ENCODE peak calls at places on chromosomes 3 and 15, in nine cellular contexts. One of them, this sample, is unnamed.
A peak's percentile ranks its signal among the peaks of the same experiment; 100 is the strongest.

GRCh38 chr3:188362405-188362831 is 208.5 kb downstream of the LPP start:
- DNase-seq in A549: peak; percentile 91
- DNase-seq in left ventricle myocardium inferior: no peak
- DNase-seq in cardiac muscle cell: peak; percentile 85
- DNase-seq in adrenal gland: peak; percentile 29
- DNase-seq in astrocyte: peak; percentile 95
- DNase-seq in stomach: no peak
- DNase-seq in IMR-90: peak; percentile 69
- DNase-seq in Peyer's patch: no peak
- DNase-seq in this sample: no peak

GRCh38 chr3:177606891-177607290 is 409.6 kb upstream of the TBL1XR1 start:
- DNase-seq in A549: no peak
- DNase-seq in left ventricle myocardium inferior: no peak
- DNase-seq in cardiac muscle cell: no peak
- DNase-seq in adrenal gland: no peak
- DNase-seq in astrocyte: no peak
- DNase-seq in stomach: no peak
- DNase-seq in IMR-90: no peak
- DNase-seq in Peyer's patch: no peak
- DNase-seq in this sample: peak; percentile 33

GRCh38 chr3:121651684-121652083 is 9.0 kb downstream of the HCLS1 start:
- DNase-seq in A549: peak; percentile 20
- DNase-seq in left ventricle myocardium inferior: no peak
- DNase-seq in cardiac muscle cell: peak; percentile 26
- DNase-seq in adrenal gland: no peak
- DNase-seq in astrocyte: no peak
- DNase-seq in stomach: no peak
- DNase-seq in IMR-90: no peak
- DNase-seq in Peyer's patch: no peak
- DNase-seq in this sample: no peak

GRCh38 chr15:31273258-31273941 is 53.2 kb upstream of the KLF13 start:
- DNase-seq in A549: no peak
- DNase-seq in left ventricle myocardium inferior: no peak
- DNase-seq in cardiac muscle cell: no peak
- DNase-seq in adrenal gland: peak; percentile 7
- DNase-seq in astrocyte: no peak
- DNase-seq in stomach: peak; percentile 23
- DNase-seq in IMR-90: no peak
- DNase-seq in Peyer's patch: peak; percentile 45
- DNase-seq in this sample: no peak

GRCh38 chr15:82536409-82537350 is 3.6 kb downstream of the RPS17 start:
- DNase-seq in A549: no peak
- DNase-seq in left ventricle myocardium inferior: no peak
- DNase-seq in cardiac muscle cell: no peak
- DNase-seq in adrenal gland: no peak
- DNase-seq in astrocyte: no peak
- DNase-seq in stomach: no peak
- DNase-seq in IMR-90: no peak
- DNase-seq in Peyer's patch: no peak
- DNase-seq in this sample: no peak

GRCh38 chr3:30227571-30228301 is 378.7 kb upstream of the TGFBR2 start:
- DNase-seq in A549: peak; percentile 93
- DNase-seq in left ventricle myocardium inferior: no peak
- DNase-seq in cardiac muscle cell: peak; percentile 96
- DNase-seq in adrenal gland: no peak
- DNase-seq in astrocyte: peak; percentile 97
- DNase-seq in stomach: no peak
- DNase-seq in IMR-90: peak; percentile 96
- DNase-seq in Peyer's patch: no peak
- DNase-seq in this sample: no peak

GRCh38 chr3:101219842-101220560 is 100.4 kb downstream of the IMPG2 start:
- DNase-seq in A549: no peak
- DNase-seq in left ventricle myocardium inferior: no peak
- DNase-seq in cardiac muscle cell: no peak
- DNase-seq in adrenal gland: no peak
- DNase-seq in astrocyte: no peak
- DNase-seq in stomach: no peak
- DNase-seq in IMR-90: no peak
- DNase-seq in Peyer's patch: no peak
- DNase-seq in this sample: no peak

GRCh38 chr15:25185156-25185710 is 230.4 kb downstream of the SNRPN start:
- DNase-seq in A549: no peak
- DNase-seq in left ventricle myocardium inferior: peak; percentile 3
- DNase-seq in cardiac muscle cell: no peak
- DNase-seq in adrenal gland: no peak
- DNase-seq in astrocyte: no peak
- DNase-seq in stomach: no peak
- DNase-seq in IMR-90: no peak
- DNase-seq in Peyer's patch: no peak
- DNase-seq in this sample: no peak

GRCh38 chr3:101938262-101938847 is 89.0 kb downstream of the NFKBIZ start:
- DNase-seq in A549: no peak
- DNase-seq in left ventricle myocardium inferior: no peak
- DNase-seq in cardiac muscle cell: no peak
- DNase-seq in adrenal gland: no peak
- DNase-seq in astrocyte: no peak
- DNase-seq in stomach: no peak
- DNase-seq in IMR-90: no peak
- DNase-seq in Peyer's patch: no peak
- DNase-seq in this sample: no peak

GRCh38 chr3:149941186-149941585 is 29.5 kb downstream of the PFN2 start:
- DNase-seq in A549: no peak
- DNase-seq in left ventricle myocardium inferior: no peak
- DNase-seq in cardiac muscle cell: no peak
- DNase-seq in adrenal gland: no peak
- DNase-seq in astrocyte: no peak
- DNase-seq in stomach: no peak
- DNase-seq in IMR-90: peak; percentile 47
- DNase-seq in Peyer's patch: no peak
- DNase-seq in this sample: no peak

DNA sequence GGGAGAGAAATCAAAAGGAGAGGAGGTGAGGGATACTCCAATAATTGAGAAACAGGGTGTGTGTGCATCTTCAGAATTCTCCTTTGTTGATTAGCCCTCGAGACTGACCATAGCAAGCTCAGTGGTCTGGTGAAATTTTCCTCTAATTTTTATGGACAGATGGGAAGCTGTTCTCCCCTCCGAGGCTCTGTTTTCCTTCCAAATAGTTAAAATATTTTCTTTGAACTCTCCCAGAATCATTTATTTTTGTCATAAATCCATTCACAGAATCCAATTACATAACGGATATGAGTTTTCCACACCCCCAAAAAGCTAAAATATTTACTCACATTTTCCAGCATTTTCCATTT is 36.4 kb downstream of the QTRT2 start:
- DNase-seq in A549: no peak
- DNase-seq in left ventricle myocardium inferior: no peak
- DNase-seq in cardiac muscle cell: no peak
- DNase-seq in adrenal gland: no peak
- DNase-seq in astrocyte: no peak
- DNase-seq in stomach: no peak
- DNase-seq in IMR-90: no peak
- DNase-seq in Peyer's patch: no peak
- DNase-seq in this sample: no peak
- H3K4me1 ChIP-seq in A549: no peaks in the 10 kb centered on the region
- H3K4me1 ChIP-seq in left ventricle myocardium inferior: peaks cover 18% of the 10 kb centered on the region
- H3K4me1 ChIP-seq in cardiac muscle cell: peaks cover 4% of the 10 kb centered on the region
- H3K4me1 ChIP-seq in adrenal gland: peaks cover 7% of the 10 kb centered on the region
- H3K4me1 ChIP-seq in astrocyte: peaks cover 6% of the 10 kb centered on the region
- H3K4me1 ChIP-seq in stomach: no peaks in the 10 kb centered on the region
- H3K4me1 ChIP-seq in IMR-90: peaks cover 3% of the 10 kb centered on the region
- H3K4me1 ChIP-seq in Peyer's patch: no peaks in the 10 kb centered on the region
- H3K4me1 ChIP-seq in this sample: no peaks in the 10 kb centered on the region

GRCh38 chr3:170499562-170500156 is 81.0 kb downstream of the CLDN11 start:
- DNase-seq in A549: peak; percentile 61
- DNase-seq in left ventricle myocardium inferior: no peak
- DNase-seq in cardiac muscle cell: peak; percentile 84
- DNase-seq in adrenal gland: peak; percentile 77
- DNase-seq in astrocyte: no peak
- DNase-seq in stomach: peak; percentile 42
- DNase-seq in IMR-90: peak; percentile 57
- DNase-seq in Peyer's patch: peak; percentile 56
- DNase-seq in this sample: peak; percentile 47
- TF ChIP-seq CTCF in A549: peak; percentile 45
- TF ChIP-seq CTCF in left ventricle myocardium inferior: peak; percentile 61
- TF ChIP-seq CTCF in cardiac muscle cell: peak; percentile 87
- TF ChIP-seq CTCF in adrenal gland: peak; percentile 56
- TF ChIP-seq CTCF in astrocyte: peak; percentile 56
- TF ChIP-seq CTCF in stomach: peak; percentile 41
- TF ChIP-seq CTCF in IMR-90: peak; percentile 57
- TF ChIP-seq CTCF in Peyer's patch: peak; percentile 29
- TF ChIP-seq CTCF in this sample: peak; percentile 78

GRCh38 chr3:22249658-22250057 is 498.6 kb upstream of the ZNF385D start:
- DNase-seq in A549: no peak
- DNase-seq in left ventricle myocardium inferior: no peak
- DNase-seq in cardiac muscle cell: no peak
- DNase-seq in adrenal gland: no peak
- DNase-seq in astrocyte: no peak
- DNase-seq in stomach: no peak
- DNase-seq in IMR-90: no peak
- DNase-seq in Peyer's patch: no peak
- DNase-seq in this sample: no peak

GRCh38 chr3:22245817-22246583 is 495.0 kb upstream of the ZNF385D start:
- DNase-seq in A549: no peak
- DNase-seq in left ventricle myocardium inferior: no peak
- DNase-seq in cardiac muscle cell: peak; percentile 1
- DNase-seq in adrenal gland: no peak
- DNase-seq in astrocyte: no peak
- DNase-seq in stomach: no peak
- DNase-seq in IMR-90: no peak
- DNase-seq in Peyer's patch: no peak
- DNase-seq in this sample: no peak

GRCh38 chr3:22241110-22241509 is 490.1 kb upstream of the ZNF385D start:
- DNase-seq in A549: no peak
- DNase-seq in left ventricle myocardium inferior: no peak
- DNase-seq in cardiac muscle cell: no peak
- DNase-seq in adrenal gland: no peak
- DNase-seq in astrocyte: no peak
- DNase-seq in stomach: no peak
- DNase-seq in IMR-90: no peak
- DNase-seq in Peyer's patch: no peak
- DNase-seq in this sample: no peak

GRCh38 chr3:22245122-22245521 is 494.1 kb upstream of the ZNF385D start:
- DNase-seq in A549: peak; percentile 8
- DNase-seq in left ventricle myocardium inferior: peak; percentile 20
- DNase-seq in cardiac muscle cell: peak; percentile 93
- DNase-seq in adrenal gland: no peak
- DNase-seq in astrocyte: peak; percentile 86
- DNase-seq in stomach: no peak
- DNase-seq in IMR-90: peak; percentile 24
- DNase-seq in Peyer's patch: no peak
- DNase-seq in this sample: no peak
- H3K4me3 ChIP-seq in A549: no peak overlapping the region
- H3K4me3 ChIP-seq in left ventricle myocardium inferior: no peak overlapping the region
- H3K4me3 ChIP-seq in cardiac muscle cell: no peak overlapping the region
- H3K4me3 ChIP-seq in adrenal gland: no peak overlapping the region
- H3K4me3 ChIP-seq in astrocyte: no peak overlapping the region
- H3K4me3 ChIP-seq in stomach: no peak overlapping the region
- H3K4me3 ChIP-seq in IMR-90: no peak overlapping the region
- H3K4me3 ChIP-seq in Peyer's patch: no peak overlapping the region
- H3K4me3 ChIP-seq in this sample: no peak overlapping the region

DNA sequence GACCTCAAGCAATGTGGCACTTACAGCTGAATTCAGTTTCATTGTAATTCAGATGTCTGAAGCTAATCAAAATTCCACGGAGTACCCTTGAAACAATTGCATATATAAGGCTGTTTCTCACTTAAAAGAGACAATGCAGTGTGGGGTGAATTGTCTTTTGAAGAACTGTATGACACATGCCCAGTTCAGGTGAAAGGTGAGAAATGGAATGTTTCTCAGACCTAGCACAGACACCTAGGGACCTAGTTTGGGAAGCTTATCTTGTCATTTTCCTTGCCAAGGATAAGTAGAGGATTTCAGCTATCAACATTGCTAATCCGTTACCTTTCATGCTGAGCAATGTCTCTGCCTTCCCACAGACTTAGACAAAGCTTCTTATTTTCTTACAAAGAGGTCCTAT is 36.3 kb downstream of the MBNL1 start:
- DNase-seq in A549: no peak
- DNase-seq in left ventricle myocardium inferior: no peak
- DNase-seq in cardiac muscle cell: no peak
- DNase-seq in adrenal gland: no peak
- DNase-seq in astrocyte: no peak
- DNase-seq in stomach: no peak
- DNase-seq in IMR-90: no peak
- DNase-seq in Peyer's patch: no peak
- DNase-seq in this sample: no peak
- H3K4me1 ChIP-seq in A549: peaks cover 95% of the 10 kb centered on the region
- H3K4me1 ChIP-seq in left ventricle myocardium inferior: peaks cover 100% of the 10 kb centered on the region
- H3K4me1 ChIP-seq in cardiac muscle cell: peaks cover 40% of the 10 kb centered on the region
- H3K4me1 ChIP-seq in adrenal gland: peaks cover 94% of the 10 kb centered on the region
- H3K4me1 ChIP-seq in astrocyte: peaks cover 35% of the 10 kb centered on the region
- H3K4me1 ChIP-seq in stomach: peaks cover 26% of the 10 kb centered on the region
- H3K4me1 ChIP-seq in IMR-90: peaks cover 21% of the 10 kb centered on the region
- H3K4me1 ChIP-seq in Peyer's patch: no peaks in the 10 kb centered on the region
- H3K4me1 ChIP-seq in this sample: peaks cover 84% of the 10 kb centered on the region

GRCh38 chr3:133662256-133662773 is 574 bp upstream of the TOPBP1 start:
- DNase-seq in A549: peak; percentile 20
- DNase-seq in left ventricle myocardium inferior: no peak
- DNase-seq in cardiac muscle cell: peak; percentile 31
- DNase-seq in adrenal gland: no peak
- DNase-seq in astrocyte: peak; percentile 36
- DNase-seq in stomach: no peak
- DNase-seq in IMR-90: peak; percentile 27
- DNase-seq in Peyer's patch: no peak
- DNase-seq in this sample: peak; percentile 52
- TF ChIP-seq CTCF in A549: no peak
- TF ChIP-seq CTCF in left ventricle myocardium inferior: peak; percentile 20
- TF ChIP-seq CTCF in cardiac muscle cell: no peak
- TF ChIP-seq CTCF in adrenal gland: no peak
- TF ChIP-seq CTCF in astrocyte: no peak
- TF ChIP-seq CTCF in stomach: no peak
- TF ChIP-seq CTCF in IMR-90: no peak
- TF ChIP-seq CTCF in Peyer's patch: no peak
- TF ChIP-seq CTCF in this sample: no peak